ENCODE peak calls at places on chromosomes 6 and 20, in six cellular contexts. One of them, this sample, is unnamed.
A peak's percentile ranks its signal among the peaks of the same experiment; 100 is the strongest.

GRCh38 chr20:50673146-50673830 is 18.1 kb downstream of the RIPOR3 start:
- DNase-seq in HepG2: peak; percentile 62
- DNase-seq in H1: no peak
- DNase-seq in A549: no peak
- DNase-seq in K562: peak; percentile 87
- DNase-seq in GM12878: no peak
- DNase-seq in this sample: no peak

GRCh38 chr6:40500227-40500626 is 86.9 kb downstream of the LRFN2 start:
- DNase-seq in HepG2: no peak
- DNase-seq in H1: no peak
- DNase-seq in A549: no peak
- DNase-seq in K562: no peak
- DNase-seq in GM12878: no peak
- DNase-seq in this sample: no peak

GRCh38 chr6:28732052-28732451 is 191.7 kb downstream of the TRIM27 start:
- DNase-seq in HepG2: no peak
- DNase-seq in H1: no peak
- DNase-seq in A549: no peak
- DNase-seq in K562: no peak
- DNase-seq in GM12878: no peak
- DNase-seq in this sample: no peak

GRCh38 chr20:30502670-30503069 is 754.8 kb upstream of the DEFB115 start:
- DNase-seq in HepG2: no peak
- DNase-seq in H1: no peak
- DNase-seq in A549: no peak
- DNase-seq in K562: no peak
- DNase-seq in GM12878: no peak
- DNase-seq in this sample: no peak

GRCh38 chr6:91678679-91679078 is 1091.8 kb upstream of the MAP3K7 start:
- DNase-seq in HepG2: no peak
- DNase-seq in H1: no peak
- DNase-seq in A549: no peak
- DNase-seq in K562: no peak
- DNase-seq in GM12878: no peak
- DNase-seq in this sample: no peak

GRCh38 chr20:4401601-4402000 is 320.1 kb upstream of the PRND start:
- DNase-seq in HepG2: no peak
- DNase-seq in H1: no peak
- DNase-seq in A549: no peak
- DNase-seq in K562: no peak
- DNase-seq in GM12878: no peak
- DNase-seq in this sample: no peak

GRCh38 chr6:54988576-54988975 is 142.0 kb downstream of the FAM83B start:
- DNase-seq in HepG2: no peak
- DNase-seq in H1: no peak
- DNase-seq in A549: no peak
- DNase-seq in K562: no peak
- DNase-seq in GM12878: no peak
- DNase-seq in this sample: no peak

GRCh38 chr20:44075191-44075949 is 111.6 kb downstream of the JPH2 start:
- DNase-seq in HepG2: no peak
- DNase-seq in H1: peak; percentile 37
- DNase-seq in A549: no peak
- DNase-seq in K562: no peak
- DNase-seq in GM12878: no peak
- DNase-seq in this sample: no peak

GRCh38 chr6:148530394-148530923 is 187.8 kb downstream of the SASH1 start:
- DNase-seq in HepG2: no peak
- DNase-seq in H1: no peak
- DNase-seq in A549: peak; percentile 10
- DNase-seq in K562: peak; percentile 76
- DNase-seq in GM12878: no peak
- DNase-seq in this sample: no peak

GRCh38 chr20:44594730-44595129 is 12.4 kb downstream of the PKIG start:
- DNase-seq in HepG2: no peak
- DNase-seq in H1: no peak
- DNase-seq in A549: peak; percentile 46
- DNase-seq in K562: peak; percentile 77
- DNase-seq in GM12878: no peak
- DNase-seq in this sample: no peak

GRCh38 chr6:97925504-97925903 is 642.5 kb upstream of the MMS22L start:
- DNase-seq in HepG2: no peak
- DNase-seq in H1: no peak
- DNase-seq in A549: no peak
- DNase-seq in K562: no peak
- DNase-seq in GM12878: no peak
- DNase-seq in this sample: no peak

GRCh38 chr20:10902174-10902573 is 228.4 kb upstream of the JAG1 start:
- DNase-seq in HepG2: no peak
- DNase-seq in H1: no peak
- DNase-seq in A549: no peak
- DNase-seq in K562: no peak
- DNase-seq in GM12878: no peak
- DNase-seq in this sample: no peak

GRCh38 chr6:169970306-169970988 is 219.0 kb downstream of the ERMARD start:
- DNase-seq in HepG2: no peak
- DNase-seq in H1: peak; percentile 43
- DNase-seq in A549: no peak
- DNase-seq in K562: no peak
- DNase-seq in GM12878: no peak
- DNase-seq in this sample: peak; percentile 44

GRCh38 chr20:34954905-34955231 is 738 bp downstream of the GSS start:
- DNase-seq in HepG2: peak; percentile 67
- DNase-seq in H1: no peak
- DNase-seq in A549: no peak
- DNase-seq in K562: peak; percentile 76
- DNase-seq in GM12878: no peak
- DNase-seq in this sample: peak; percentile 59

GRCh38 chr20:24948939-24949679 is at the start of gene CST7:
- DNase-seq in HepG2: no peak
- DNase-seq in H1: no peak
- DNase-seq in A549: no peak
- DNase-seq in K562: no peak
- DNase-seq in GM12878: peak; percentile 12
- DNase-seq in this sample: no peak
- TF ChIP-seq CHD2 in HepG2: no peak
- TF ChIP-seq CHD2 in H1: no peak
- TF ChIP-seq CHD2 in A549: no peak
- TF ChIP-seq CHD2 in K562: no peak
- TF ChIP-seq CHD2 in GM12878: no peak
- TF ChIP-seq CHD2 in this sample: no peak

GRCh38 chr6:126905917-126906316 is 212.6 kb upstream of the RSPO3 start:
- DNase-seq in HepG2: no peak
- DNase-seq in H1: no peak
- DNase-seq in A549: no peak
- DNase-seq in K562: no peak
- DNase-seq in GM12878: no peak
- DNase-seq in this sample: no peak
- TF ChIP-seq RFX5 in HepG2: no peak
- TF ChIP-seq RFX5 in H1: no peak
- TF ChIP-seq RFX5 in A549: no peak
- TF ChIP-seq RFX5 in K562: no peak
- TF ChIP-seq RFX5 in GM12878: no peak
- TF ChIP-seq RFX5 in this sample: no peak

DNA sequence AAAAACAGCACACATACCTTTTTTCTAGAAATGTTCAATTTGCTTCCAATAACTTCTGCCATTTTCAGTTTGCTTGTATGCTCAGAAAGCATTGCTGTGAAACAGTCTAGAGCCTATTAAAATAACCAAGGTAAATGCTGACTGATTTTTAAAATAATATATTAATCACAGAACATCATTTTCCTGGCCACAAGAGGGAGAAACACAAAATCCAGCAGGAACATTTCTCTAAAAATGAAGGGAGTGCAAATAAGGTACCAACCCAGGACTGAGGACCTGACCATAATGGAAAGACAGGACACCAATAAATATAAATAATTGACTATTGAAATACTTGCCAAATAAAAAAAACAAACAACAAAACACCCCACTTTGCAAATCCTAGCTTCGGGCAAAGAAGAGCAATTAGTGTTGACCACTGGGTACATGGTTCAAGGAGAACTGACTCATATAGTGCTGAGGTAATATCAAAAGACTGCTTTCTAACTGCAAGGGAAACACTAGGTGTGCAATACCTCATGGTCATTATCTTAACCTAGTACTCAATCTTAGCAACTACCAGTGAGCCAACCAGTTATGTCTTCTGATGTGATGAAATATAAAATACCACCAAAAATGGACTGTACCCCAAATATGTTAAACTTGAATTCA is 42.9 kb downstream of the MDN1 start:
- DNase-seq in HepG2: peak; percentile 28
- DNase-seq in H1: no peak
- DNase-seq in A549: no peak
- DNase-seq in K562: no peak
- DNase-seq in GM12878: no peak
- DNase-seq in this sample: no peak
- TF ChIP-seq EP300 in HepG2: no peak
- TF ChIP-seq EP300 in H1: no peak
- TF ChIP-seq EP300 in A549: no peak
- TF ChIP-seq EP300 in K562: no peak
- TF ChIP-seq EP300 in GM12878: no peak
- TF ChIP-seq EP300 in this sample: no peak

GRCh38 chr6:11424395-11425050 is 113.0 kb upstream of the TMEM170B start:
- DNase-seq in HepG2: no peak
- DNase-seq in H1: no peak
- DNase-seq in A549: no peak
- DNase-seq in K562: no peak
- DNase-seq in GM12878: no peak
- DNase-seq in this sample: no peak

GRCh38 chr6:11427091-11427739 is 110.3 kb upstream of the TMEM170B start:
- DNase-seq in HepG2: no peak
- DNase-seq in H1: no peak
- DNase-seq in A549: no peak
- DNase-seq in K562: no peak
- DNase-seq in GM12878: no peak
- DNase-seq in this sample: no peak

GRCh38 chr6:11425876-11426275 is 111.7 kb upstream of the TMEM170B start:
- DNase-seq in HepG2: no peak
- DNase-seq in H1: no peak
- DNase-seq in A549: no peak
- DNase-seq in K562: no peak
- DNase-seq in GM12878: no peak
- DNase-seq in this sample: no peak

GRCh38 chr6:11426571-11426970 is 111.0 kb upstream of the TMEM170B start:
- DNase-seq in HepG2: no peak
- DNase-seq in H1: no peak
- DNase-seq in A549: no peak
- DNase-seq in K562: no peak
- DNase-seq in GM12878: no peak
- DNase-seq in this sample: no peak

DNA sequence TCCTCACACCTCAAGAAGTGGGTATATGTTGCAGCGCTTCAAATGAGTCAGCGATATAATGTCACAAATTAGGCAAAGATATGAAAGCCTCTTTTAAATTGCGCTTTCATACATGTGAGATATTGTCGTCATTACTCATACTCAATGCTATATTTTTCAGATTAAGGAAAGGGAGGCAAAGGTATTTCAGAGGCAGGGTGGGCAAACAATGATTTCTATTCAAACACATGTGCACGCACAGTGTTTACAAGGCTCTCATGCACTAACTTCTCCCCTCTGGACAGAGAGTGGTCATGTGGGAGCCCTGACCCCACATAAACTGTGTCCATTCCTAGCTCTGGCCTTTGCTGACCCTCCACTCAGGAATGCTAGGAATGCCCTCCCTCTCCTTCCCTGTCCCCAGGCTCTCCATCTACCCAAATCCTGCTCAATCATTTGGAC is 112.1 kb upstream of the TMEM170B start:
- DNase-seq in HepG2: peak; percentile 92
- DNase-seq in H1: no peak
- DNase-seq in A549: no peak
- DNase-seq in K562: no peak
- DNase-seq in GM12878: no peak
- DNase-seq in this sample: no peak
- TF ChIP-seq CHD2 in HepG2: no peak
- TF ChIP-seq CHD2 in H1: no peak
- TF ChIP-seq CHD2 in A549: no peak
- TF ChIP-seq CHD2 in K562: no peak
- TF ChIP-seq CHD2 in GM12878: no peak
- TF ChIP-seq CHD2 in this sample: no peak

GRCh38 chr6:71072508-71072907 is 115.6 kb upstream of the B3GAT2 start:
- DNase-seq in HepG2: no peak
- DNase-seq in H1: no peak
- DNase-seq in A549: no peak
- DNase-seq in K562: no peak
- DNase-seq in GM12878: no peak
- DNase-seq in this sample: no peak
- TF ChIP-seq RFX5 in HepG2: no peak
- TF ChIP-seq RFX5 in H1: no peak
- TF ChIP-seq RFX5 in A549: no peak
- TF ChIP-seq RFX5 in K562: no peak
- TF ChIP-seq RFX5 in GM12878: no peak
- TF ChIP-seq RFX5 in this sample: no peak

DNA sequence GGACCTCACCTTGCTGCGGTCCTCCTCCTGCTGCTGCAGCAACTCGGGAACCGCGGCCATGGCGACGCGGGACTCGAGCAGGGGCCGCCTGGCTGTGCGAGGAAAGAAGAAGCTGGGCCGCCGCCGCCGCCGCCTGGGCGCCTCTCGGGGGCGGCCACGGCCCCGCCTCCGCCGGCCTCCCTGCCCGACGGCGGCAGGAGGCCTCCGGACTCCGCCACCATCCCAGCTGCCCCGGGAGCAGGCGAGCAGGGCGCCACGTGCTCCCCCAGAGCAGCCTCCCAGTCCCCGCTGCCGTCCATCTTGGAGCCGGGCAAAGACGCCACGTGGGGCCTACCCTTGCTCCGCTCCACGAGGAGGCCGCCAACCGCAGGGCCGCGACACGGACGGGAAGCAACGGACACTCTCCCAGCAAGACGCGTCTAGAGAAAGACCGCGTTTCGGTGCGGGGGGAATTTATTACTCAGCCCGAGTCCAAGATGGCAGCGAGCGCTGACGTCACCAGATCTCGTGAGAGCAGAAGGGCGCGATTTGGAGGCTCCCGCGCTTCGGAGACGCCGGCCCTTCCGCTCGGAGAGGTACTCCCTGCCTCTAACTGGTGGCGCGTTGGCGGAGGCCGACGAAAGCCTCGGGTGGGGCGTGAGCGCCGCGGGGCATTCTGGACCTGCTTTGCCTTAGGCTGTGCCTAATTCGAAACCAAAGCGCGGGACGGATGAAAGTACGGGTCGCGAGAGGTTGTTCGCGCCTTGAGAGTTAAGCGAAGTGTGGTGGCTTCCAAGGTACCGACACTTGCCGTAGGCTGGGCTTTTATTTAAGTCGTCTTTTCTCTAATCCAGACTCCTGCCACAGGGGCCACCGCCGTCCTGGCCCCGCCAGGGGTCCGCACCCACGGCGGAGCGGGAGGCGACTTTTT is at the start of the genes MGME1 and SNX5:
- DNase-seq in HepG2: peak; percentile 100
- DNase-seq in H1: peak; percentile 99
- DNase-seq in A549: peak; percentile 98
- DNase-seq in K562: peak; percentile 96
- DNase-seq in GM12878: peak; percentile 96
- DNase-seq in this sample: peak; percentile 95
- TF ChIP-seq EP300 in HepG2: peak; percentile 46
- TF ChIP-seq EP300 in H1: no peak
- TF ChIP-seq EP300 in A549: no peak
- TF ChIP-seq EP300 in K562: peak; percentile 23
- TF ChIP-seq EP300 in GM12878: peak; percentile 49
- TF ChIP-seq EP300 in this sample: no peak